ENCODE peak calls at places on chromosomes 16 and 17, in ten cellular contexts. D is natural killer cell; K is BJ; X is CD4-positive, alpha-beta T cell; N is OCI-LY7; J is HepG2; P is GM23338; Y is Peyer's patch; I is heart right ventricle; U is cardiac fibroblast. T is an unnamed sample.

GRCh38 chr17:35359396-35359795 is 14.0 kb downstream of the SLFN11 start:
- DNase-seq in D (no peak), K (no peak), X (no peak), N (no peak), J (no peak), P (peak; percentile 39), Y (no peak), I (no peak), U (no peak), T (no peak)

GRCh38 chr16:12999368-12999767 is 98.0 kb downstream of the SHISA9 start:
- DNase-seq in D (no peak), K (no peak), X (no peak), N (no peak), J (no peak), P (no peak), Y (no peak), I (no peak), U (no peak), T (no peak)

GRCh38 chr16:72561-73537 is at the start of gene RHBDF1:
- DNase-seq in D (no peak), K (no peak), X (no peak), N (no peak), J (no peak), P (peak; percentile 83), Y (peak; percentile 70), I (peak; percentile 75), U (peak; percentile 58), T (no peak)

GRCh38 chr17:81378941-81379511 is 16.2 kb upstream of the BAHCC1 start:
- DNase-seq in D (no peak), K (no peak), X (no peak), N (no peak), J (no peak), P (no peak), Y (no peak), I (no peak), U (no peak), T (no peak)

GRCh38 chr16:81939164-81940067 is 71.9 kb downstream of the SDR42E1 start:
- DNase-seq in D (no peak), K (no peak), X (no peak), N (no peak), J (no peak), P (peak; percentile 77), Y (no peak), I (no peak), U (no peak), T (no peak)

GRCh38 chr17:73976676-73977521 is 226.6 kb upstream of the RPL38 start:
- DNase-seq in D (no peak), K (no peak), X (no peak), N (no peak), J (no peak), P (no peak), Y (no peak), I (no peak), U (no peak), T (no peak)

GRCh38 chr17:78131172-78132085 is 858 bp downstream of the TMC8 start:
- DNase-seq in D (peak; percentile 56), K (no peak), X (no peak), N (peak; percentile 70), J (no peak), P (no peak), Y (peak; percentile 58), I (peak; percentile 19), U (no peak), T (peak; percentile 85)

GRCh38 chr16:81591538-81591870 is 146.9 kb downstream of the CMIP start:
- DNase-seq in D (no peak), K (no peak), X (no peak), N (no peak), J (no peak), P (no peak), Y (no peak), I (no peak), U (no peak), T (no peak)

GRCh38 chr16:70590722-70591438 is 55.5 kb upstream of the IL34 start:
- DNase-seq in D (no peak), K (no peak), X (no peak), N (no peak), J (no peak), P (no peak), Y (no peak), I (peak; percentile 26), U (no peak), T (no peak)

GRCh38 chr17:61793565-61793964 is 69.8 kb downstream of the BRIP1 start:
- DNase-seq in D (no peak), K (no peak), X (no peak), N (no peak), J (no peak), P (no peak), Y (no peak), I (no peak), U (no peak), T (no peak)

GRCh38 chr17:4950757-4951204 is at the start of gene ENO3:
- DNase-seq in D (no peak), K (no peak), X (no peak), N (peak; percentile 36), J (peak; percentile 73), P (peak; percentile 60), Y (no peak), I (peak; percentile 64), U (no peak), T (no peak)

GRCh38 chr16:87227651-87228015 is 89.6 kb downstream of the C16orf95 start:
- DNase-seq in D (no peak), K (no peak), X (no peak), N (no peak), J (no peak), P (peak; percentile 24), Y (no peak), I (peak; percentile 47), U (no peak), T (no peak)

GRCh38 chr16:60648260-60648659 is 1388.0 kb downstream of the CDH8 start:
- DNase-seq in D (no peak), K (no peak), X (no peak), N (no peak), J (no peak), P (no peak), Y (no peak), I (no peak), U (no peak), T (no peak)

GRCh38 chr17:20224379-20224778 is 215.2 kb downstream of the SPECC1 start:
- DNase-seq in D (no peak), K (no peak), X (no peak), N (no peak), J (no peak), P (no peak), Y (no peak), I (no peak), U (no peak), T (no peak)
- TF ChIP-seq CTCF in D (no peak), K (no peak), X (no peak), N (no peak), J (no peak), P (no peak), Y (no peak), I (no peak), U (no peak), T (no peak)

DNA sequence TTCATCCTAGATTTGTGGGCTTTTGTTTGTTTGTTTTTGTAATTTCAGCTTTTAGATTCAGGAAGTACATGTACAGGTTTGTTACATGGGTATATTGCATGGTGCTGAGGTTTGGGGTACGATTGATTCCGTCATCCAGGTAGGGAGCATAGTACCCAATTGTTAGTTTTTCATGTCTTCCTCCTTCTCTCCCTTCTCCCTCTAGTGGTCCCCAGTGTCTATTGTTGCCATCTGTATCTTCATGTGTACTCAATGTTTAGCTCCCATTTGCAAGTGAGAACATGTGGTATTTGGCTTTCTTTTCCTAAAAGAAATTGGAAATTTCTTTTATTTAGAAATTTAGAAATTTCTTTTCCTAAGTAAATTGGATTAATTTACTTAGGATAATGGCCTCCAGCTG is 37.1 kb upstream of the BCAS3 start:
- DNase-seq in D (no peak), K (no peak), X (no peak), N (no peak), J (peak; percentile 50), P (peak; percentile 56), Y (no peak), I (no peak), U (peak; percentile 35), T (no peak)
- TF ChIP-seq CTCF in D (no peak), K (peak; percentile 64), X (no peak), N (peak; percentile 65), J (peak; percentile 34), P (peak; percentile 68), Y (no peak), I (peak; percentile 36), U (peak; percentile 64), T (peak; percentile 52)

GRCh38 chr16:65704866-65705265 is 583.0 kb upstream of the CDH11 start:
- DNase-seq in D (no peak), K (no peak), X (no peak), N (no peak), J (no peak), P (peak; percentile 49), Y (no peak), I (no peak), U (no peak), T (no peak)
- TF ChIP-seq CTCF in D (no peak), K (peak; percentile 33), X (no peak), N (peak; percentile 68), J (peak; percentile 33), P (peak; percentile 67), Y (no peak), I (peak; percentile 24), U (peak; percentile 31), T (peak; percentile 33)

GRCh38 chr17:71304498-71305158 is 816.2 kb upstream of the SOX9 start:
- DNase-seq in D (no peak), K (no peak), X (no peak), N (no peak), J (no peak), P (peak; percentile 55), Y (no peak), I (no peak), U (no peak), T (no peak)
- TF ChIP-seq CTCF in D (no peak), K (no peak), X (no peak), N (peak; percentile 61), J (no peak), P (peak; percentile 63), Y (no peak), I (no peak), U (no peak), T (no peak)

GRCh38 chr16:55703003-55704001 is 47.5 kb downstream of the SLC6A2 start:
- DNase-seq in D (no peak), K (no peak), X (no peak), N (peak; percentile 44), J (peak; percentile 74), P (peak; percentile 82), Y (no peak), I (no peak), U (peak; percentile 83), T (no peak)
- TF ChIP-seq CTCF in D (peak; percentile 15), K (peak; percentile 55), X (no peak), N (peak; percentile 75), J (peak; percentile 70), P (peak; percentile 71), Y (peak; percentile 43), I (peak; percentile 60), U (peak; percentile 42), T (peak; percentile 66)

GRCh38 chr17:15081008-15081407 is 184.1 kb downstream of the PMP22 start:
- DNase-seq in D (no peak), K (no peak), X (no peak), N (no peak), J (no peak), P (peak; percentile 36), Y (no peak), I (no peak), U (no peak), T (peak; percentile 23)
- TF ChIP-seq CTCF in D (no peak), K (no peak), X (no peak), N (no peak), J (no peak), P (peak; percentile 10), Y (no peak), I (no peak), U (no peak), T (no peak)